ENCODE peak calls at places on chromosomes 5 and 9, in four cellular contexts. L is GM12878, A is HepG2, P is HCT116. S is an unnamed sample.

GRCh38 chr9:95315108-95315746 is 2.3 kb downstream of the FANCC start:
- DNase-seq in L (no peak), A (peak; percentile 24), P (no peak), S (no peak)

GRCh38 chr9:103277240-103277639 is 282.1 kb downstream of the CYLC2 start:
- DNase-seq in L (no peak), A (no peak), P (no peak), S (no peak)

GRCh38 chr9:8268881-8269280 is 469.3 kb upstream of the DMAC1 start:
- DNase-seq in L (no peak), A (no peak), P (no peak), S (no peak)

GRCh38 chr9:82010711-82011110 is 22.1 kb downstream of the SPATA31D1 start:
- DNase-seq in L (no peak), A (no peak), P (no peak), S (no peak)

GRCh38 chr5:131355972-131356528 is 92.2 kb downstream of the CDC42SE2 start:
- DNase-seq in L (no peak), A (no peak), P (no peak), S (no peak)

GRCh38 chr9:103661663-103662062 is 432.4 kb upstream of the SMC2 start:
- DNase-seq in L (no peak), A (no peak), P (no peak), S (peak; percentile 4)

GRCh38 chr9:95399261-95399660 is 81.8 kb upstream of the FANCC start:
- DNase-seq in L (no peak), A (no peak), P (no peak), S (no peak)

GRCh38 chr5:150147580-150148407 is 7.9 kb downstream of the PDGFRB start:
- DNase-seq in L (no peak), A (no peak), P (no peak), S (no peak)

GRCh38 chr9:22452415-22453010 is 5.9 kb downstream of the DMRTA1 start:
- DNase-seq in L (no peak), A (peak; percentile 17), P (peak; percentile 29), S (no peak)

GRCh38 chr9:14616188-14616982 is 76.8 kb downstream of the ZDHHC21 start:
- DNase-seq in L (no peak), A (peak; percentile 39), P (peak; percentile 32), S (no peak)

GRCh38 chr5:153903321-153903720 is 135.4 kb downstream of the FAM114A2 start:
- DNase-seq in L (no peak), A (no peak), P (no peak), S (no peak)

GRCh38 chr5:82676663-82677062 is 398.5 kb upstream of the RPS23 start:
- DNase-seq in L (peak; percentile 16), A (no peak), P (no peak), S (no peak)

GRCh38 chr9:31969552-31969951 is 414.9 kb upstream of the ACO1 start:
- DNase-seq in L (no peak), A (no peak), P (no peak), S (no peak)

GRCh38 chr5:35938518-35939227 is at the start of gene CAPSL:
- DNase-seq in L (no peak), A (no peak), P (peak; percentile 36), S (peak; percentile 33)

GRCh38 chr9:121173501-121173900 is 28.2 kb downstream of the RAB14 start:
- DNase-seq in L (no peak), A (no peak), P (no peak), S (no peak)

GRCh38 chr5:181217805-181218065 is 5.3 kb upstream of the TRIM41 start:
- DNase-seq in L (no peak), A (no peak), P (no peak), S (no peak)

GRCh38 chr5:34684281-34684979 is 28.3 kb downstream of the RAI14 start:
- DNase-seq in L (no peak), A (peak; percentile 32), P (peak; percentile 24), S (no peak)

GRCh38 chr5:12675956-12676355 is 771.7 kb upstream of the CTNND2 start:
- DNase-seq in L (no peak), A (no peak), P (no peak), S (no peak)

GRCh38 chr9:92439921-92440750 is 15.9 kb upstream of the OMD start:
- DNase-seq in L (no peak), A (no peak), P (no peak), S (no peak)

GRCh38 chr5:180831139-180832080 is 28.8 kb upstream of the MGAT1 start:
- DNase-seq in L (no peak), A (no peak), P (peak; percentile 46), S (peak; percentile 82)

GRCh38 chr9:88197781-88198345 is 59.6 kb upstream of the SPATA31C2 start:
- DNase-seq in L (no peak), A (no peak), P (no peak), S (no peak)

GRCh38 chr5:98483301-98483700 is 290.2 kb upstream of the RGMB start:
- DNase-seq in L (no peak), A (no peak), P (no peak), S (no peak)

GRCh38 chr5:68406767-68407232 is 191.2 kb downstream of the PIK3R1 start:
- DNase-seq in L (peak; percentile 26), A (no peak), P (no peak), S (peak; percentile 39)

GRCh38 chr5:79546782-79547428 is 33.0 kb upstream of the HOMER1 start:
- DNase-seq in L (no peak), A (peak; percentile 82), P (no peak), S (no peak)

GRCh38 chr9:113360242-113360842 is 11.0 kb downstream of the BSPRY start:
- DNase-seq in L (no peak), A (no peak), P (no peak), S (no peak)
- H3K9ac ChIP-seq in L (no peak overlapping the region), A (no peak overlapping the region), P (no peak overlapping the region), S (no peak overlapping the region)

GRCh38 chr9:114450833-114451706 is 54.2 kb downstream of the WHRN start:
- DNase-seq in L (peak; percentile 11), A (no peak), P (no peak), S (no peak)

GRCh38 chr9:114451707-114452031 is 53.6 kb downstream of the WHRN start:
- DNase-seq in L (no peak), A (no peak), P (no peak), S (no peak)

GRCh38 chr9:114454652-114455051 is 50.6 kb downstream of the WHRN start:
- DNase-seq in L (no peak), A (peak; percentile 25), P (no peak), S (no peak)

GRCh38 chr9:114450181-114450580 is 55.1 kb downstream of the WHRN start:
- DNase-seq in L (no peak), A (no peak), P (no peak), S (no peak)

GRCh38 chr9:114452219-114453169 is 52.8 kb downstream of the WHRN start:
- DNase-seq in L (no peak), A (no peak), P (no peak), S (no peak)
- TF ChIP-seq ZBTB33 in L (no peak), A (no peak), P (no peak), S (no peak)

DNA sequence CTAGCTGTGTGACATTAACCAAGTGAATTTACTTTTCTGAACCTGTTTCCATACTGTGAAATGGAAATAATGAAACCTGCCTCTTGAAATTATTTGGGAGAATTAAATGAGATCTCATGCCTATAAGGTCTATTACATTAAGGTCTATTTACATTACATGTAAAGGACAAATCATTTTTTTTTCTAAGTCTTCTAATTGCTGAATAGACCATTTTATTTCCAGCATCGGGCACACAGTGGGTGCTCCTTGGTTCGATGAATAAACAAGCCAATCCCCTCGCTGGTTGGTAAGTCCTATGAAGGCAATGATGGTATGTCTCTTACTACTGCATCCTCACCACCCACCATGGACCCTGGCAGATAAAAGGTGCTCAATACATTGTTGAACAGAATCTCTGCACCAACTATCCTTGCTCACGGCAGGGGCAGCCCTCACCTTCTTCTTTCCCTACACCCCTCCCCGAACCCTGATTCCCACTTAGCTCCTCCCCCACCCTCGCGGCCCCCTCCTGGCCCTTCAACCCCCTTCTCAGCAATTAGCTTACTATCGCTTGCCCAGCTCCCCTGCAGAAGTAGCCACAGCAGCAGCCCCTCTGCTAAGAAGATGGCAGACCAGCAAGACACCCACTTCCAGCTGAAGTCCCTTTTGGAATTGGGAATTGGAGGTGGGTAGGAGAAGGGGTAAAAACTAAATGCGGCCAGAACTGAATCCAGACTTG is 3.0 kb downstream of the PCDH1 start:
- DNase-seq in L (no peak), A (no peak), P (no peak), S (no peak)
- H3K9ac ChIP-seq in L (no peak overlapping the region), A (no peak overlapping the region), P (peak overlapping the region; percentile 76), S (peak overlapping the region; percentile 19)

DNA sequence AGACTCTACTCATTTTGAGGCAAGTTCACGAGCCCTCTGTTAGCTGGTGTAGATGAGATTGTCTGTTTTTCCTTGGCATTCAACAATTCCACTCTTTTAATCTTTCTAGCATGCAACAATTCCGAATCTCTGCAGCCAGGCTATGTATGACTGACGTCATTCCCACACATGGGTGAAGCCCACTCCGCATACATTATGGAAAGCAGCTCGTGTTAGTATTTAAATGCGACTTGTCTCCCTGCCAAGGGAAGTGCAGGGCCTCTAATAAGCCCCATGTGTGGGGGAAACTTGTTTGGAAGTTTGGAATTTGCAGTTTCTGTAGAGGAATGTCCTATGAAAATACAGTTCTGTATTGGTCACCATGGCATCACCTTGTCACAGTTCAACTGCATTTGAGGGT is 146.0 kb upstream of the FBXL7 start:
- DNase-seq in L (no peak), A (no peak), P (no peak), S (no peak)
- TF ChIP-seq ZBTB33 in L (no peak), A (no peak), P (no peak), S (no peak)

GRCh38 chr9:35679091-35679490 is 5.4 kb downstream of the CA9 start:
- DNase-seq in L (no peak), A (no peak), P (no peak), S (no peak)

GRCh38 chr9:35673132-35673997 is at the start of gene CA9:
- DNase-seq in L (no peak), A (peak; percentile 25), P (no peak), S (no peak)

GRCh38 chr9:35675204-35675603 is 1.5 kb downstream of the CA9 start:
- DNase-seq in L (no peak), A (no peak), P (no peak), S (no peak)

GRCh38 chr9:35673998-35674361 is 252 bp downstream of the CA9 start:
- DNase-seq in L (no peak), A (no peak), P (no peak), S (no peak)

DNA sequence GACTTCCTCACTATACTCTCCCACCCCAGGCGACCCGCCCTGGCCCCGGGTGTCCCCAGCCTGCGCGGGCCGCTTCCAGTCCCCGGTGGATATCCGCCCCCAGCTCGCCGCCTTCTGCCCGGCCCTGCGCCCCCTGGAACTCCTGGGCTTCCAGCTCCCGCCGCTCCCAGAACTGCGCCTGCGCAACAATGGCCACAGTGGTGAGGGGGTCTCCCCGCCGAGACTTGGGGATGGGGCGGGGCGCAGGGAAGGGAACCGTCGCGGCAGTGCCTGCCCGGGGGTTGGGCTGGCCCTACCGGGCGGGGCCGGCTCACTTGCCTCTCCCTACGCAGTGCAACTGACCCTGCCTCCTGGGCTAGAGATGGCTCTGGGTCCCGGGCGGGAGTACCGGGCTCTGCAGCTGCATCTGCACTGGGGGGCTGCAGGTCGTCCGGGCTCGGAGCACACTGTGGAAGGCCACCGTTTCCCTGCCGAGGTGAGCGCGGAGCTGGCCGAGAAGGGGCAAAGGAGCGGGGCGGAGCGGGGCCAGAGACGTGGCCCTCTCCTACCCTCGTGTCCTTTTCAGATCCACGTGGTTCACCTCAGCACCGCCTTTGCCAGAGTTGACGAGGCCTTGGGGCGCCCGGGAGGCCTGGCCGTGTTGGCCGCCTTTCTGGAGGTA is 2.1 kb downstream of the CA9 start:
- DNase-seq in L (no peak), A (no peak), P (no peak), S (no peak)
- H3K9ac ChIP-seq in L (no peak overlapping the region), A (no peak overlapping the region), P (no peak overlapping the region), S (no peak overlapping the region)